ENCODE peak calls at places on chromosomes 4 and X, in five cellular contexts. R is lower leg skin, V is uterus, Z is transverse colon, J is testis. U is an unnamed sample.

GRCh38 chrX:10457092-10457491 is 163.3 kb downstream of the MID1 start:
- DNase-seq in R (no peak), V (no peak), Z (no peak), J (no peak), U (no peak)

GRCh38 chr4:122912810-122913575 is 9.4 kb downstream of the NUDT6 start:
- DNase-seq in R (no peak), V (no peak), Z (no peak), J (no peak), U (no peak)

GRCh38 chr4:140099993-140100392 is 54.0 kb downstream of the MAML3 start:
- DNase-seq in R (peak), V (no peak), Z (peak), J (peak), U (no peak)

GRCh38 chr4:152943673-152944072 is 7.5 kb downstream of the FHDC1 start:
- DNase-seq in R (peak), V (peak), Z (no peak), J (no peak), U (peak)

GRCh38 chr4:126850286-126850685 is 782.5 kb upstream of the INTU start:
- DNase-seq in R (no peak), V (no peak), Z (no peak), J (no peak), U (no peak)

GRCh38 chrX:38805294-38806053 is 4.2 kb downstream of the MID1IP1 start:
- DNase-seq in R (peak), V (peak), Z (peak), J (peak), U (peak)

GRCh38 chr4:128837198-128837597 is 27.7 kb downstream of the JADE1 start:
- DNase-seq in R (no peak), V (no peak), Z (no peak), J (no peak), U (no peak)

GRCh38 chrX:48648299-48648698 is 35.3 kb upstream of the WAS start:
- DNase-seq in R (peak), V (peak), Z (peak), J (peak), U (peak)

GRCh38 chrX:44343412-44343942 is at the start of gene EFHC2:
- DNase-seq in R (no peak), V (peak), Z (peak), J (peak), U (peak)

GRCh38 chr4:172952052-172952451 is 216.6 kb upstream of the GALNT7 start:
- DNase-seq in R (no peak), V (no peak), Z (no peak), J (no peak), U (no peak)

GRCh38 chr4:43843501-43843900 is 605.1 kb downstream of the KCTD8 start:
- DNase-seq in R (no peak), V (no peak), Z (no peak), J (no peak), U (no peak)

GRCh38 chrX:107549504-107549903 is 78.8 kb upstream of the PRPS1 start:
- DNase-seq in R (no peak), V (no peak), Z (no peak), J (no peak), U (no peak)

GRCh38 chr4:182809417-182810102 is 107.6 kb downstream of the DCTD start:
- DNase-seq in R (no peak), V (no peak), Z (no peak), J (no peak), U (peak)

GRCh38 chrX:40104649-40105015 is 6.9 kb upstream of the BCOR start:
- DNase-seq in R (no peak), V (peak), Z (peak), J (no peak), U (peak)

GRCh38 chr4:89744915-89745314 is 92.0 kb downstream of the SNCA start:
- DNase-seq in R (no peak), V (no peak), Z (no peak), J (no peak), U (no peak)

GRCh38 chr4:9804918-9805317 is 23.5 kb downstream of the DRD5 start:
- DNase-seq in R (no peak), V (no peak), Z (no peak), J (no peak), U (no peak)

GRCh38 chr4:158313566-158313965 is 103.3 kb downstream of the TMEM144 start:
- DNase-seq in R (no peak), V (no peak), Z (no peak), J (no peak), U (no peak)

GRCh38 chr4:15295421-15296162 is 132.2 kb upstream of the C1QTNF7 start:
- DNase-seq in R (no peak), V (no peak), Z (no peak), J (no peak), U (no peak)

GRCh38 chr4:10045481-10045880 is 24.2 kb upstream of the SLC2A9 start:
- DNase-seq in R (no peak), V (no peak), Z (no peak), J (no peak), U (no peak)

GRCh38 chrX:16130707-16131106 is 7.3 kb downstream of the GRPR start:
- DNase-seq in R (no peak), V (no peak), Z (no peak), J (no peak), U (no peak)

GRCh38 chrX:132433001-132433400 is 55.8 kb downstream of the MBNL3 start:
- DNase-seq in R (no peak), V (no peak), Z (no peak), J (no peak), U (no peak)

GRCh38 chr4:176482972-176483371 is 163.2 kb downstream of the SPCS3 start:
- DNase-seq in R (no peak), V (no peak), Z (no peak), J (no peak), U (no peak)

GRCh38 chrX:119790977-119791436 is 423 bp downstream of the RPL39 start:
- DNase-seq in R (peak), V (no peak), Z (peak), J (peak), U (peak)

GRCh38 chrX:151901821-151902220 is 10.9 kb upstream of the MAGEA4 start:
- DNase-seq in R (no peak), V (no peak), Z (no peak), J (no peak), U (no peak)

GRCh38 chr4:105399535-105400161 is 74.2 kb downstream of the PPA2 start:
- DNase-seq in R (no peak), V (no peak), Z (no peak), J (no peak), U (no peak)

GRCh38 chr4:159950707-159951106 is 847.8 kb downstream of the RAPGEF2 start:
- DNase-seq in R (no peak), V (no peak), Z (no peak), J (no peak), U (no peak)

GRCh38 chrX:118272237-118272636 is 73.7 kb upstream of the WDR44 start:
- DNase-seq in R (no peak), V (no peak), Z (no peak), J (no peak), U (peak)

GRCh38 chrX:64204701-64205440 is 637 bp downstream of the AMER1 start:
- DNase-seq in R (peak), V (peak), Z (no peak), J (peak), U (peak)

GRCh38 chrX:67582436-67582835 is 38.6 kb downstream of the AR start:
- DNase-seq in R (no peak), V (no peak), Z (no peak), J (no peak), U (no peak)

GRCh38 chrX:39556056-39556455 is 541.7 kb downstream of the BCOR start:
- DNase-seq in R (no peak), V (no peak), Z (no peak), J (no peak), U (no peak)

GRCh38 chrX:20585782-20586181 is 319.1 kb upstream of the RPS6KA3 start:
- DNase-seq in R (no peak), V (no peak), Z (no peak), J (no peak), U (no peak)

GRCh38 chrX:81215685-81216084 is 13.8 kb downstream of the SH3BGRL start:
- DNase-seq in R (no peak), V (no peak), Z (no peak), J (no peak), U (no peak)

DNA sequence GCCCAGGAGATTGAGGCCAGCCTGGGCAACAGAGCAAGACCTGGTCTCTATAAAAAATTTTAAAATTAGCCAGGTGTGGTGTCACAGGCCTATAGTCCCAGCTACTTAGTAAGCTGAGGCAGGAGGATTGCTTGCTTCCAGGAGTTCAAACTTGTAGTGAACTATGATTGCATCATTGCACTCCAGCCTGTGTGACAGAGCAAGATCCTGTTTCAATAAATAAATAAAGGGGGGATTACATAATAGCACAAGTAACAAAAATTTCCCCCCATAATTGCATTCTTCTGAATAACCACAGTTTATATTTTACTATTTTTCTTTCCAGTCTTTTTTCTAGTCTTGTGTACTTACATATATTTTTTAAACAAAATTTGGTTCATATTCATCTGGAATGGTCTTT is 135.6 kb downstream of the CHIC2 start:
- DNase-seq in R (no peak), V (no peak), Z (no peak), J (no peak), U (no peak)
- TF ChIP-seq POLR2A in R (no peak), V (no peak), Z (no peak), J (no peak), U (no peak)

GRCh38 chrX:51743179-51743957 is at the start of gene GSPT2:
- DNase-seq in R (peak), V (peak), Z (peak), J (peak), U (peak)
- TF ChIP-seq POLR2A in R (no peak), V (no peak), Z (peak), J (no peak), U (peak)

GRCh38 chr4:7911044-7911578 is 28.6 kb downstream of the AFAP1 start:
- DNase-seq in R (no peak), V (peak), Z (no peak), J (no peak), U (no peak)
- TF ChIP-seq POLR2A in R (no peak), V (no peak), Z (no peak), J (no peak), U (no peak)

GRCh38 chr4:8308856-8309771 is 39.6 kb downstream of the HTRA3 start:
- DNase-seq in R (peak), V (peak), Z (no peak), J (peak), U (no peak)
- TF ChIP-seq POLR2A in R (no peak), V (no peak), Z (no peak), J (no peak), U (no peak)

GRCh38 chr4:78056265-78057129 is 626 bp upstream of the FRAS1 start:
- DNase-seq in R (peak), V (peak), Z (peak), J (peak), U (peak)
- TF ChIP-seq POLR2A in R (no peak), V (no peak), Z (no peak), J (no peak), U (no peak)

DNA sequence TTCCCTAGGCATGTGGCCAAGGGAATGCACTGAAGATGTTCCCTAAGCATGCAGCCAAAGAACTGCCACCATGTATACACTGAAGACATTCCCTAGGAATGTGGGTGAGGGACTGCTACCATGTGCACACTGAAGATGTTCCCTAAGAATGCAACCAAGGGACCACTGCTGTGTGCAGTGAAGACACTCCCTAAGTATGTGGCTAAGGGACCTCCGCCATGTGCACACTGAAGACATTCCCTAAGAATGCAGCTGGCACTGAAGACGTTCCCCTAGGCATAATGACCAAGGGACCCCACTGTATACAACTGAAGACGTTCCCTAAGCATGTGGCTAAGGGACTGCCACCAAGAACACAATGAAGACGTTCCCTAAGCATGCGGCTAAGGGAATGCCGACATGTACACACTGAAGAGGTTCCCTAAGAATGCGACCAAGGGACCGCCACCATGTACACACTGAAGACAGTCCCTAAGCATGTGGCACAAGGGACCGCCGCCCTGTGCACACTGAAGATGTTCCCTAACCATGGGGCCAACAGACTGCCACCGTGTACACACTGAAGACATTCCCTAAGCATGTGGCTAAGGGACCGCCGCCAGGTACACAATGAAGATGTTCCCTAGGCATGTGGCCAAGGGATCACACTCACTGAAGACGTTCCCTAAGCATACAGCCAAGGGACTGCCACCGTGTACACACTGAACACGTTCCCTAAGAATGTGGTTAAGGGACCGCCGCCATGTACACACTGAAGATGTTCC is 25.6 kb downstream of the DHRSX start:
- DNase-seq in R (no peak), V (no peak), Z (no peak), J (peak), U (no peak)
- TF ChIP-seq POLR2A in R (no peak), V (no peak), Z (no peak), J (no peak), U (no peak)

DNA sequence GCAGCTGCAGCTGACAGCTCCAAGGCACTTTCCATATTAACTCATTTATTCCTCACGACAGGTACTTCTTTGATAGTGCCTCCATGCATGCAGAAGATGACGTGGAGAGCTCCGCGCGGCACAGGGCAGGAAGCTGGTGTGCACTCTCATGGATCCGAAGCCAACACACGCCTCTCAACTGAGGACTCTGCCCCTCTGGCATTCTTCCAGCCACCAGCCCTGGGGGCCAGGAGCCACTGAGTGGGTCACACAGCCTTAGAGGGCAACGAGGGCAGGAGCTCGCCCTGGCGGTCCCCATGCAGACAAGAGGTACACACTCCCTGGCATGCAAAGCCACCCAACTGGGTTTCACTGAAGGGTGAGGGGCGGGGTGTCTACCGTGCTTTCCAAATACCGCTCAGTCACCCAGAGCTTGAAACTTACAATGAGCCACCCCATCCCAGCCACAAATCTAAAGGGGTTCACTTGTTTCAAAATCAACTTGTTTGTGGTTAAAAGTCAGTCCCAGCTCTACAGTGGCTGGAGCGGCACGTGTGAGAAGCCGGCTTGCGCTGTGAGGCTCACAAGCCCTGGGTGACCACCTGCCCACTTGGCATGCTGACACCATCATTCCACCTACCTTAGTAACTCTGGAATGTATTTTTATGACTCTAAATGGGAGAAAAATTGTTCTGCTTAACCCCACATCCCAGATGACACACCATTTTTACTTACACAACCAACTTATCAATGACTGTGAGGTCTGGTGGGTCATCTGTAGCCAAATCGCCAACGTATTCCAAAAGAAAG is 16.2 kb downstream of the NOP14 start:
- DNase-seq in R (no peak), V (no peak), Z (no peak), J (no peak), U (no peak)
- TF ChIP-seq POLR2A in R (no peak), V (no peak), Z (no peak), J (no peak), U (no peak)

DNA sequence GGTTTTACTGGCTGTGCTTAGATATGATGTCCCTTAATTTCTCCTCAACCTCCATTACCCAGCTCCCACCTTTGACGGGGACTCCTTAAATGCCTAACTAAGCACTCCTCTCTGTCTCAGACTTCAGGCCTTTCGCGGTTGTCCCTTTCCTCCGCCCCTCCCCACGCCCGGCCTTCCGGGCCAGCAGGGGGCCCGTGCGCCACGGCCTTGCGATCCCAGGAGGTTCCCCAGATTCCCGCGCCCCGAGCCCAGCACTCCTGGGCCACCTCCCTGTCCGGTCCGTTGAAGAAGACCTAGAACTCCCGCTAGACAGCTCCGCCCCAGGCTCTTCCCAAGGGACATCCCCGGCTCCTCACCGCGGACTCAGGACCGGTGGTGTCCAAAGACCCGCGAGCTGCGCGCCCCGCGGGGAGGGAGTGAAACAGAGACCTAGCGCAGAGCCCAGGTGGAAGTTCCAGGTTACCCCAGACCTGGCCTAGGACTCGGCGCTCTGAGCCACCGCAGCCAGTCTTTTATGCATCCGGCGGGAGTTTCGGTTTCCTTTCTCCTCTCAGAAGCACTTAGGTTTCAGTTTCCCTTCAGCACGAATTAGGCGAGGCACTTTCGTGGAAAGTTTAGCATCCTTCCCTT is at the start of gene DDX60:
- DNase-seq in R (peak), V (peak), Z (peak), J (peak), U (peak)
- TF ChIP-seq POLR2A in R (no peak), V (no peak), Z (peak), J (no peak), U (peak)

GRCh38 chrX:72016881-72017783 is 106.5 kb downstream of the NHSL2 start:
- DNase-seq in R (no peak), V (no peak), Z (no peak), J (no peak), U (no peak)

GRCh38 chrX:72019487-72019886 is 108.8 kb downstream of the NHSL2 start:
- DNase-seq in R (no peak), V (no peak), Z (no peak), J (no peak), U (no peak)

GRCh38 chrX:72020788-72021187 is 110.1 kb downstream of the NHSL2 start:
- DNase-seq in R (no peak), V (no peak), Z (no peak), J (no peak), U (no peak)

GRCh38 chrX:72020204-72020603 is 109.6 kb downstream of the NHSL2 start:
- DNase-seq in R (no peak), V (peak), Z (no peak), J (peak), U (no peak)

DNA sequence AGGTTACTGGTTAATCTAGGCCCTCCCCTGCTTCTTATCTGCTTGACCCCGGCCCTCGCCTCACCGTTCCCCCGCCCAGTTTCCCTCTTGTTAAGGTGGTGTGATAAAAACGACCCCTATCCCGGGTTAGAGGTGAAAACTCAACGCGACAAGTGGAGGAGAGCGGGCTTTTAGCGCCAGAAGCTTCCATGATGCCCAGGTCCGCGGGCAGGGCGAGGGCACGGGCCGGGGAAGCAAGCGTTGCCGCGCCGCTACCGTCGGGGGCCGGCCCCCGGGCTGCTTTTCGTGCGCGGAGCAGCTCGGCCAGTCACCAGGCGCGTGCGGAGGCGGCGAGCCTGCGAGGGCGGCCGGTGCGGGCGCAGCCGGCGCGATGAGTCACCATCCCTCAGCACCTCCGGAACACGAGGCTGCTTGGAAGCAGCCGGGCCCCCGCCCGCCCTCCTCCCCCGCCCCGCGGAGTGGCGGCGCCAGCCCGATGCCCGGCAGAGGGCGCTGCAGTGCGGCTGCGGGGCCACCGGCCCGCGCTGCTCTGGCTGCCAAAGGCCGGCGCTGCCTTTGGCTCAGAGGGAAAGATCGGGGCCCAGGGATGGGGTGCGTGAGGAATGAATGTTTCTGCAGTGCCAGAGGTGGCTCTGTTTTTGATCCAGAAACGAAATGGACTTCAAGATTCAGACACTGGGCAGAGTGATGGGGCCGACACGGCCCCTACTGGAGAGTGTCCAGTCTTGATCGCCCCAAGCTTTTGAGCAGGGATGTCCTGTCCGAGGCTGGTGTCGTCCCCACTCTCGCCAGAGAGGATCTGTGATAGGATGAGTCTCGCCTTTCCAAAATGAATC is 107.8 kb downstream of the NHSL2 start:
- DNase-seq in R (peak), V (peak), Z (peak), J (peak), U (peak)
- TF ChIP-seq POLR2A in R (no peak), V (peak), Z (no peak), J (no peak), U (no peak)

U was measured in erythroblast.